ENCODE peak calls at places on chromosomes 7 and 10, in four cellular contexts. L is fibroblast of lung, Y is GM10248, Z is suprapubic skin. I is an unnamed sample.

GRCh38 chr10:118373786-118374185 is 31.7 kb upstream of the FAM204A start:
- DNase-seq in Z (no peak), Y (no peak), L (peak), I (peak)

GRCh38 chr7:74094224-74095095 is 10.9 kb downstream of the LIMK1 start:
- DNase-seq in Y (peak), Z (peak), L (peak), I (peak)

GRCh38 chr7:142808802-142809583 is 38.2 kb downstream of the PRSS2 start:
- DNase-seq in Y (peak), Z (no peak), L (no peak), I (no peak)

GRCh38 chr10:11345224-11346054 is 266.0 kb downstream of the USP6NL start:
- DNase-seq in Z (no peak), L (no peak), Y (no peak), I (no peak)

GRCh38 chr10:93580824-93581223 is 14.4 kb downstream of the FFAR4 start:
- DNase-seq in Y (no peak), L (peak), Z (no peak), I (peak)

GRCh38 chr10:29773675-29774091 is 138.9 kb upstream of the SVIL start:
- DNase-seq in L (no peak), Y (no peak), Z (no peak), I (no peak)

GRCh38 chr7:148630078-148630477 is 39.5 kb downstream of the C7orf33 start:
- DNase-seq in L (no peak), Y (no peak), Z (no peak), I (no peak)

GRCh38 chr10:17023386-17024298 is 106.0 kb downstream of the CUBN start:
- DNase-seq in Y (peak), Z (no peak), L (peak), I (peak)

GRCh38 chr10:53003094-53003493 is 230.5 kb upstream of the MBL2 start:
- DNase-seq in L (no peak), Z (no peak), Y (no peak), I (no peak)

GRCh38 chr7:2040201-2040892 is 192.4 kb downstream of the MAD1L1 start:
- DNase-seq in L (no peak), Z (peak), Y (no peak), I (no peak)

GRCh38 chr10:25170627-25171026 is 4.2 kb upstream of the GPR158 start:
- DNase-seq in L (no peak), Z (no peak), Y (no peak), I (no peak)

GRCh38 chr7:38728145-38728544 is 97.0 kb upstream of the AMPH start:
- DNase-seq in L (no peak), Y (no peak), Z (no peak), I (no peak)

GRCh38 chr7:154167051-154167450 is 114.9 kb downstream of the DPP6 start:
- DNase-seq in L (no peak), Z (no peak), Y (no peak), I (no peak)

GRCh38 chr10:125231813-125232475 is 71.6 kb upstream of the CTBP2 start:
- DNase-seq in Z (no peak), L (no peak), Y (no peak), I (no peak)

GRCh38 chr10:122490268-122490667 is 28.9 kb downstream of the HTRA1 start:
- DNase-seq in L (peak), Y (no peak), Z (no peak), I (no peak)

GRCh38 chr10:121838149-121838548 is 89.7 kb downstream of the ATE1 start:
- DNase-seq in Z (no peak), L (no peak), Y (no peak), I (no peak)

GRCh38 chr7:73612598-73613269 is 11.6 kb downstream of the MLXIPL start:
- DNase-seq in L (peak), Y (no peak), Z (no peak), I (no peak)

GRCh38 chr10:114876169-114876568 is 54.6 kb downstream of the FHIP2A start:
- DNase-seq in L (no peak), Z (no peak), Y (no peak), I (no peak)

GRCh38 chr10:32095116-32095733 is 39.0 kb upstream of the KIF5B start:
- DNase-seq in Y (no peak), L (peak), Z (no peak), I (no peak)

GRCh38 chr10:94361161-94361794 is 1.5 kb downstream of the NOC3L start:
- DNase-seq in Z (no peak), L (peak), Y (no peak), I (no peak)

GRCh38 chr7:83429493-83429892 is 219.4 kb downstream of the SEMA3E start:
- DNase-seq in Z (no peak), L (no peak), Y (no peak), I (no peak)

GRCh38 chr7:127598318-127598717 is 4.8 kb downstream of the FSCN3 start:
- DNase-seq in Z (no peak), L (no peak), Y (no peak), I (no peak)

GRCh38 chr7:99229234-99229633 is 21.3 kb upstream of the KPNA7 start:
- DNase-seq in L (no peak), Y (no peak), Z (no peak), I (no peak)

GRCh38 chr7:76272872-76273271 is 29.6 kb upstream of the HSPB1 start:
- DNase-seq in Y (peak), L (no peak), Z (no peak), I (no peak)

GRCh38 chr10:32413513-32413912 is 32.4 kb upstream of the CCDC7 start:
- DNase-seq in L (peak), Z (no peak), Y (no peak), I (peak)

GRCh38 chr10:5594271-5595036 is 69.7 kb downstream of the CALML3 start:
- DNase-seq in L (peak), Z (no peak), Y (no peak), I (peak)

GRCh38 chr10:34017281-34017680 is 682.8 kb upstream of the NRP1 start:
- DNase-seq in L (no peak), Z (no peak), Y (no peak), I (no peak)

GRCh38 chr7:4745971-4746919 is 29.2 kb upstream of the AP5Z1 start:
- DNase-seq in Y (no peak), Z (no peak), L (peak), I (peak)

GRCh38 chr7:129948338-129948737 is 4.4 kb downstream of the UBE2H start:
- DNase-seq in Y (no peak), L (no peak), Z (no peak), I (no peak)

GRCh38 chr10:105658696-105659095 is 1017.6 kb downstream of the SORCS3 start:
- DNase-seq in L (no peak), Y (no peak), Z (no peak), I (no peak)

GRCh38 chr10:112700401-112700800 is 249.6 kb upstream of the TCF7L2 start:
- DNase-seq in Y (no peak), Z (no peak), L (no peak), I (no peak)

DNA sequence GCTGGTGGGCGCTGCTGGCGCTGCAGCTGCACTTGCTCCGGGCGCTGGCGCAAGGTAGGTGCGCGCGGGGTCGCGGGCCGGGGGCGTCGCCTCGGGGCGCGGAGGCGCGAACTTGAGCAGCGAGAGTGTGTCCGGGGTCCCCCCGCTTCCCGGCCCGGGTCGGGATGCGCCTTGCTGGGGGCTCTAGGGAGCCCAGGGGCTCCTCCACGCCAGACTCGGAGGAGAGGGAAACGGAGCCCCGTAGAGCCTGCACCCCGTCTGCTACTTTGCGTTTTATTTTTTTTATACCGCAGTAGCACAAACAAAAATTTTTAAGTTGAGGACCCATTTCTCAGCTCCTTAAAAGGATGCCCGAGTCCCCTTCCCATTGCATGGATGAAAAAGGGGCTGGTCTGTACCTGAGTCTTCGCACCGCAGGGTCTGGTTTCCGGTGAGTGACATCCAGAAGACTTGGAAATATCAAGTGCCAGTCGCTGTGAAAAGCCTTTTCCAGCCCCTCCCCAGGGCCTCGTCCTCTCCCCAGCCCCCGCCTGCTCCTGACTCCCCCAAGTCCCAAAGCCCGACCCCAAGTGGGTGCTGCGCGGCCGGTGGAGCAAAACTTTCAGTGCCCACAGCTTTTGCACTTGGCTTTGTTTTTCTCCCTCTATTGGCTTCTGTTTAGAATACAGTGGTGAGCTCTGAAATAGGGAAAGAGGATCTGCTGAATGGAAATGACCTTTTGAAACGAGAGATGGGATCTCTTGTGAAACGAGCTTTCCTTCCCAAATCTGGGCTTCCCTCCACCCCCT is 973 bp downstream of the SDK1 start:
- DNase-seq in L (peak), Z (no peak), Y (no peak), I (no peak)
- TF ChIP-seq CTCF in L (peak), Z (no peak), Y (no peak), I (no peak)

GRCh38 chr10:43785252-43785651 is 136.6 kb upstream of the ZNF32 start:
- DNase-seq in Z (no peak), Y (no peak), L (no peak), I (no peak)
- TF ChIP-seq CTCF in Z (no peak), Y (peak), L (no peak), I (peak)

GRCh38 chr7:42886129-42886528 is 25.7 kb downstream of the C7orf25 start:
- DNase-seq in Y (no peak), Z (no peak), L (peak), I (no peak)
- TF ChIP-seq CTCF in Y (peak), Z (no peak), L (peak), I (no peak)

DNA sequence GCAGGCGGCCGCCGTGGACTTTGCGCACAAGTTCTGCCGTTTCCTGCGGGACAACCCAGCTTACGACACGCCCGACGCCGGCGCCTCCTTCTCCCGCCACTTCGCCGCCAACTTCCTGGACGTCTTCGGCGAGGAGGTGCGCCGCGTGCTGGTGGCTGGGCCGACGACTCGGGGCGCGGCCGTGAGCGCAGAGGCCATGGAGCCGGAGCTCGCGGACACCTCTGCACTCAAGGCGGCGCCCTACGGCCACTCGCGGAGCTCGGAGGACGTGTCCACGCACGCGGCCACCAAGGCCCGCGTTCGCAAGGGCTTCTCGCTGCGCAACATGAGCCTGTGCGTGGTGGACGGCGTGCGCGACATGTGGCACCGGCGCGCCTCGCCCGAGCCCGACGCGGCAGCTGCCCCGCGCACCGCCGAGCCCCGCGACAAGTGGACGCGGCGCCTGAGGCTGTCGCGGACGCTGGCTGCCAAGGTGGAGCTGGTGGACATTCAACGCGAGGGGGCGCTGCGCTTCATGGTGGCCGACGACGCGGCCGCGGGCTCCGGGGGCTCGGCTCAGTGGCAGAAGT is 14.1 kb downstream of the SH2B2 start:
- DNase-seq in L (no peak), Z (no peak), Y (no peak), I (no peak)
- TF ChIP-seq CTCF in L (peak), Z (no peak), Y (no peak), I (peak)

GRCh38 chr7:22550514-22551010 is 50.6 kb upstream of the STEAP1B start:
- DNase-seq in Y (no peak), Z (no peak), L (no peak), I (no peak)

GRCh38 chr7:22549051-22549450 is 49.1 kb upstream of the STEAP1B start:
- DNase-seq in Z (no peak), Y (no peak), L (no peak), I (no peak)

GRCh38 chr7:22551768-22552513 is 52.0 kb upstream of the STEAP1B start:
- DNase-seq in Z (no peak), Y (no peak), L (no peak), I (no peak)

GRCh38 chr7:22548313-22548712 is 48.3 kb upstream of the STEAP1B start:
- DNase-seq in L (no peak), Y (no peak), Z (no peak), I (no peak)

DNA sequence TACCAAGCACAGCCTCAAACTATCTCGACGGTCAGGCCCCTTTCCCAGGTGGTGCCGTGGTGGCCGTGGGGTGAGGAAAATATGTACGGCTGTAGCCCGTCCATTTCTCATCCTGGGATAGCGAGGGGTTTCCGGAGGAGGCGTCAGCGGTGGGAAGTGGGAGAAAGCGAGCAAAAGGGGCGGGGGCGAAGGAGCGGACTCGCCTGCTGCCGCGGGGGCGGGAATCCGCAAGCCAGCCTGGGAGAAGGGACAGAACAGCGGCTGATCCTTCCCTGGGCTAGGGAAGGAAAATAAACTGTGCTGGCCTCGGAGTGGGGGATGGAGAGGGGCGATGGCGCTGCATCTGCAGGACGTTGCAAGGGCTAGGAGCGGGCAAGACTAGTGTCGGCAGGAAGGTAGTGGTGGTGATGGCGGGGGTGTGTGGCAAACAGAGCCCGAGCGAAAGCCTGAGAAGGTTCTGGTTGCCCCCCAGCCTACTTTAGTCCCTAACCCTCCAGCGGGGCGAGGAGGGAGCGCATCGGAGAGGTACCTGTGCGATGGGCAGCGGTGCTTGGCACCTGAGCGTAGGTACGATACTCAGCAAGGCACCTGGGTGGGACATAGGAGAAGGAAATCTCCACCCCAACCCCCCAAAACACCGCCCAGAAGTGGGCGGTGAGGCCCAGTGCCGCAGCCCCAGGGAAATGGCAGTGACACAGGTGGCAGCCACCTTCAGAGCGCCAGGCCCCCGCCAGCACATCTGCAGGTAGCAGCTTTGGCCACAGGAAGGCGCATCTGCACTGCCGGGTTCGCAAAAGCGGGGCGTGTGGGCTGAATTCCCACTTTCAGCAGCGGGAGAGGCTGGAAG is 49.9 kb upstream of the STEAP1B start:
- DNase-seq in L (no peak), Y (peak), Z (no peak), I (no peak)
- TF ChIP-seq CTCF in L (peak), Y (peak), Z (peak), I (peak)

GRCh38 chr7:150966002-150966401 is 12.1 kb downstream of the KCNH2 start:
- DNase-seq in Y (no peak), Z (no peak), L (no peak), I (no peak)
- TF ChIP-seq CTCF in Y (peak), Z (no peak), L (peak), I (peak)

GRCh38 chr7:108808556-108808955 is 238.9 kb downstream of the DNAJB9 start:
- DNase-seq in Z (no peak), L (no peak), Y (no peak), I (no peak)

GRCh38 chr7:108802639-108803038 is 233.0 kb downstream of the DNAJB9 start:
- DNase-seq in L (no peak), Z (no peak), Y (no peak), I (no peak)

GRCh38 chr7:108809356-108809755 is 239.7 kb downstream of the DNAJB9 start:
- DNase-seq in L (no peak), Z (no peak), Y (no peak), I (no peak)

DNA sequence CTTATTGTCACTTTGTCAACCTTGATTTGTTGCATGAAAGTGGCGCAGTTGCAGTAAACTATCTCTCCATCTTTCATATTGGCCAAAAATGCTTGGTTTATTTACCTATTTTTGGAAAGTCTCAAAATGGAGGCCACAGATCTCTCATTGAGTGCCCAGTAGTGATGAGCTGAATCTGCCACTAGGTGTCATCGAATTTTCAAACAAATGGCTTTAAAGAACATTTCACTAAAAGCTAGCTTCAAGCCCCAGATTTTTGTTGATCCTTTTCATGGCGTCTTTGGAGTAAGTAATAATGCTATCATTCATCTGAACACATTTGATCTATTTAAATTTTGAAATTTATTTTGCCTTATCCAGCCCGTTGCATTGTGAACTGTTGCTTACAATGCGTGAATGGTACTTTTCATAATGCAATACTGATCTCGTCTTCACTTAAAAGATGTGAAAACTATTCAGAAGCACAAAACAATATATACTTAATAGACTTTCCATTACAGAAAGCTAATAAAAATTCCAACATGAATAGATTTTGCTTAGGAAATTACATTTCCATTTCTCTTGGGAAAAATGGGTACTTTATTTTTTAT is 236.2 kb downstream of the DNAJB9 start:
- DNase-seq in Z (no peak), Y (peak), L (peak), I (peak)
- TF ChIP-seq CTCF in Z (no peak), Y (peak), L (peak), I (peak)

GRCh38 chr7:151631149-151631967 is 111.7 kb upstream of the RHEB start:
- DNase-seq in L (peak), Z (no peak), Y (no peak), I (no peak)
- TF ChIP-seq CTCF in L (peak), Z (no peak), Y (no peak), I (no peak)